ENCODE peak calls at places on chromosomes 4 and X, in seven cellular contexts. S, X, U, J, D, V and A are unnamed samples.
A peak's percentile ranks its signal among the peaks of the same experiment; 100 is the strongest.

GRCh38 chr4:134024251-134024650 is 177.3 kb downstream of the PABPC4L start:
- DNase-seq in U (peak; percentile 7), J (no peak), V (no peak), X (no peak), D (no peak), S (no peak), A (peak; percentile 0)

GRCh38 chrX:9542765-9543119 is 77.9 kb downstream of the TBL1X start:
- DNase-seq in V (no peak), J (no peak), D (no peak), X (no peak), S (no peak), U (no peak), A (no peak)

GRCh38 chrX:120358687-120359086 is 3.2 kb upstream of the ATP1B4 start:
- DNase-seq in X (peak; percentile 85), J (peak; percentile 3), V (no peak), D (peak; percentile 59), U (peak; percentile 22), S (peak; percentile 10), A (peak; percentile 37)

GRCh38 chr4:11495291-11495690 is 66.6 kb upstream of the HS3ST1 start:
- DNase-seq in S (no peak), D (no peak), J (no peak), U (no peak), V (no peak), X (no peak), A (no peak)

GRCh38 chr4:20194079-20195013 is 57.4 kb upstream of the SLIT2 start:
- DNase-seq in V (no peak), S (peak; percentile 73), X (peak; percentile 53), U (no peak), J (peak; percentile 62), D (peak; percentile 25), A (peak; percentile 91)

GRCh38 chr4:8821151-8821950 is 50.3 kb downstream of the HMX1 start:
- DNase-seq in J (no peak), V (no peak), S (no peak), U (no peak), X (no peak), D (no peak), A (no peak)

GRCh38 chr4:68373513-68373912 is 23.6 kb upstream of the YTHDC1 start:
- DNase-seq in S (no peak), U (no peak), V (peak; percentile 74), X (no peak), J (peak; percentile 90), D (no peak), A (peak; percentile 73)

GRCh38 chr4:86895692-86896488 is 3.7 kb upstream of the C4orf36 start:
- DNase-seq in S (peak; percentile 51), X (peak; percentile 58), V (peak; percentile 21), D (peak; percentile 50), J (peak; percentile 74), U (peak; percentile 77), A (peak; percentile 85)

GRCh38 chrX:45714864-45715263 is 514.2 kb upstream of the DIPK2B start:
- DNase-seq in X (peak; percentile 40), D (no peak), S (peak; percentile 68), U (no peak), J (no peak), V (no peak), A (peak; percentile 52)

GRCh38 chr4:140740422-140740821 is 15.8 kb downstream of the TBC1D9 start:
- DNase-seq in J (no peak), X (no peak), V (no peak), D (no peak), S (no peak), U (no peak), A (no peak)

GRCh38 chr4:142405021-142405991 is 440.8 kb downstream of the INPP4B start:
- DNase-seq in U (peak; percentile 66), J (peak; percentile 24), D (peak; percentile 67), X (peak; percentile 90), V (no peak), S (peak; percentile 69), A (peak; percentile 83)

GRCh38 chr4:186771624-186772023 is 48.0 kb upstream of the FAT1 start:
- DNase-seq in J (no peak), D (no peak), S (no peak), X (no peak), U (no peak), V (no peak), A (no peak)

GRCh38 chr4:118918388-118918787 is 29.7 kb downstream of the SYNPO2 start:
- DNase-seq in S (peak; percentile 68), V (no peak), D (peak; percentile 42), U (no peak), X (peak; percentile 63), J (peak; percentile 73), A (peak; percentile 91)

GRCh38 chr4:145484240-145484846 is 2.7 kb downstream of the SMAD1 start:
- DNase-seq in D (no peak), J (no peak), V (no peak), S (no peak), X (no peak), U (no peak), A (no peak)

GRCh38 chrX:18994713-18995112 is 10.8 kb upstream of the PHKA2 start:
- DNase-seq in V (no peak), J (peak; percentile 43), D (peak; percentile 45), S (peak; percentile 33), U (no peak), X (no peak), A (peak; percentile 85)

GRCh38 chr4:140718240-140718639 is 37.9 kb downstream of the TBC1D9 start:
- DNase-seq in S (no peak), U (no peak), J (peak; percentile 47), V (no peak), D (no peak), X (peak; percentile 78), A (peak; percentile 52)

GRCh38 chr4:94641702-94642560 is 115.8 kb upstream of the BMPR1B start:
- DNase-seq in V (no peak), U (peak; percentile 70), J (peak; percentile 36), X (peak; percentile 41), D (peak; percentile 34), S (peak; percentile 19), A (peak; percentile 18)

GRCh38 chrX:87895421-87895820 is 377.8 kb downstream of the KLHL4 start:
- DNase-seq in U (no peak), D (no peak), X (no peak), J (no peak), S (no peak), V (no peak), A (no peak)

GRCh38 chr4:152937535-152938236 is 1.6 kb downstream of the FHDC1 start:
- DNase-seq in S (peak; percentile 3), D (peak; percentile 36), J (peak; percentile 67), U (peak; percentile 26), X (no peak), V (peak; percentile 25), A (peak; percentile 30)

GRCh38 chr4:41287005-41287404 is 30.3 kb downstream of the UCHL1 start:
- DNase-seq in D (no peak), V (no peak), U (no peak), S (peak; percentile 8), J (no peak), X (no peak), A (peak; percentile 14)

GRCh38 chrX:107742754-107743191 is 32.8 kb downstream of the TSC22D3 start:
- DNase-seq in S (no peak), U (no peak), X (no peak), D (no peak), V (no peak), J (no peak), A (no peak)

GRCh38 chr4:142940614-142941013 is 94.5 kb upstream of the INPP4B start:
- DNase-seq in S (no peak), X (no peak), J (no peak), V (no peak), U (no peak), D (no peak), A (no peak)

GRCh38 chrX:49041683-49042529 is 1.3 kb downstream of the TFE3 start:
- DNase-seq in V (no peak), D (no peak), S (peak; percentile 36), J (peak; percentile 41), X (no peak), U (peak; percentile 37), A (peak; percentile 39)

GRCh38 chrX:50725310-50725709 is 88.7 kb downstream of the SHROOM4 start:
- DNase-seq in X (no peak), V (no peak), D (no peak), U (no peak), J (no peak), S (no peak), A (no peak)

GRCh38 chr4:165383757-165384156 is 4.9 kb downstream of the CPE start:
- DNase-seq in J (no peak), D (peak; percentile 20), V (no peak), U (no peak), S (no peak), X (no peak), A (no peak)

GRCh38 chr4:187865914-187866313 is 129.7 kb upstream of the ZFP42 start:
- DNase-seq in U (no peak), X (peak; percentile 36), D (peak; percentile 8), S (no peak), J (no peak), V (no peak), A (no peak)